ENCODE peak calls at places on chromosomes 4 and X, in nine cellular contexts. A, R, Q, I, Y, X, B, S and V are unnamed samples.

GRCh38 chrX:9515464-9515863 is 50.6 kb downstream of the TBL1X start:
- DNase-seq in B (no peak), X (no peak), S (no peak), A (no peak), Q (no peak), I (no peak), Y (no peak), R (peak), V (no peak)

GRCh38 chr4:175456131-175456530 is 355.9 kb downstream of the GPM6A start:
- DNase-seq in S (no peak), R (no peak), I (no peak), X (no peak), Y (no peak), B (no peak), A (no peak), Q (no peak), V (peak)

GRCh38 chrX:69163936-69164741 is 1.1 kb downstream of the PJA1 start:
- DNase-seq in I (no peak), A (peak), Q (no peak), R (peak), B (peak), X (no peak), Y (peak), S (no peak), V (no peak)

GRCh38 chrX:40446927-40447326 is 133.8 kb upstream of the ATP6AP2 start:
- DNase-seq in A (peak), Y (peak), I (no peak), S (no peak), B (no peak), Q (no peak), X (no peak), R (peak), V (no peak)

GRCh38 chrX:73213734-73214133 is 917 bp downstream of the NAP1L2 start:
- DNase-seq in Y (no peak), A (no peak), I (no peak), X (no peak), S (no peak), B (no peak), R (no peak), Q (no peak), V (no peak)

GRCh38 chr4:22477136-22477793 is 38.6 kb downstream of the ADGRA3 start:
- DNase-seq in X (no peak), R (no peak), I (no peak), Q (no peak), Y (no peak), A (no peak), S (no peak), B (no peak), V (no peak)

GRCh38 chrX:70196961-70197805 is 19.9 kb downstream of the DGAT2L6 start:
- DNase-seq in Q (no peak), S (peak), R (peak), Y (peak), B (peak), I (peak), A (no peak), X (no peak), V (peak)

GRCh38 chr4:87270144-87270543 is 49.7 kb upstream of the KLHL8 start:
- DNase-seq in S (no peak), R (peak), B (peak), Q (no peak), X (peak), I (peak), Y (no peak), A (no peak), V (peak)

GRCh38 chr4:3304831-3305609 is 12.2 kb downstream of the RGS12 start:
- DNase-seq in B (no peak), A (peak), Y (no peak), Q (no peak), I (peak), R (peak), X (no peak), S (peak), V (no peak)

GRCh38 chrX:18360867-18361266 is 6.4 kb upstream of the SCML2 start:
- DNase-seq in B (peak), Q (no peak), I (no peak), X (no peak), A (no peak), R (no peak), S (no peak), Y (no peak), V (no peak)

GRCh38 chr4:110480031-110480549 is 4.1 kb downstream of the ENPEP start:
- DNase-seq in Y (no peak), B (no peak), A (no peak), I (peak), S (no peak), R (peak), Q (peak), X (peak), V (peak)

GRCh38 chr4:183960021-183960420 is 54.9 kb downstream of the STOX2 start:
- DNase-seq in I (peak), R (peak), Y (peak), S (peak), B (peak), Q (no peak), X (peak), A (no peak), V (peak)

GRCh38 chr4:25810815-25811690 is 51.7 kb downstream of the SEL1L3 start:
- DNase-seq in Q (no peak), X (no peak), S (no peak), A (peak), R (peak), I (peak), Y (no peak), B (no peak), V (peak)

GRCh38 chrX:70089575-70090297 is 27.5 kb downstream of the OTUD6A start:
- DNase-seq in S (no peak), B (no peak), I (peak), R (peak), Q (peak), A (no peak), X (no peak), Y (no peak), V (peak)

GRCh38 chr4:15667006-15667405 is 11.8 kb upstream of the FBXL5 start:
- DNase-seq in X (no peak), Y (no peak), B (no peak), Q (no peak), R (no peak), I (no peak), A (no peak), S (no peak), V (no peak)

GRCh38 chrX:107985032-107985431 is 2.9 kb upstream of the TEX13B start:
- DNase-seq in A (no peak), S (no peak), Y (no peak), I (peak), Q (no peak), R (peak), B (no peak), X (no peak), V (no peak)

GRCh38 chr4:25767877-25768475 is 94.8 kb downstream of the SEL1L3 start:
- DNase-seq in I (peak), X (peak), A (peak), Y (peak), B (peak), R (peak), Q (no peak), S (peak), V (no peak)

GRCh38 chr4:128385683-128386304 is 98.2 kb upstream of the PGRMC2 start:
- DNase-seq in R (peak), X (no peak), Q (no peak), S (no peak), I (peak), A (no peak), B (no peak), Y (no peak), V (no peak)

GRCh38 chr4:6437682-6438264 is 34.6 kb downstream of the PPP2R2C start:
- DNase-seq in Y (no peak), R (no peak), X (no peak), I (no peak), Q (no peak), B (no peak), A (no peak), S (no peak), V (no peak)
- TF ChIP-seq CTCF in Y (no peak), R (no peak), X (no peak), I (no peak), Q (no peak), B (no peak), A (no peak), S (no peak), V (no peak)

GRCh38 chr4:139606600-139607301 is 50.7 kb upstream of the SETD7 start:
- DNase-seq in Q (no peak), X (no peak), B (no peak), R (peak), A (no peak), S (no peak), Y (no peak), I (peak), V (no peak)

GRCh38 chr4:139609647-139610046 is 53.6 kb upstream of the SETD7 start:
- DNase-seq in Y (no peak), X (no peak), I (peak), R (peak), A (no peak), S (no peak), B (no peak), Q (no peak), V (no peak)

GRCh38 chr4:139605516-139605915 is 49.5 kb upstream of the SETD7 start:
- DNase-seq in I (no peak), Q (no peak), B (no peak), S (no peak), R (no peak), X (no peak), A (no peak), Y (no peak), V (no peak)

GRCh38 chr4:139603576-139604387 is 47.8 kb upstream of the SETD7 start:
- DNase-seq in X (no peak), Q (no peak), B (peak), S (no peak), Y (no peak), A (no peak), R (peak), I (peak), V (no peak)

DNA sequence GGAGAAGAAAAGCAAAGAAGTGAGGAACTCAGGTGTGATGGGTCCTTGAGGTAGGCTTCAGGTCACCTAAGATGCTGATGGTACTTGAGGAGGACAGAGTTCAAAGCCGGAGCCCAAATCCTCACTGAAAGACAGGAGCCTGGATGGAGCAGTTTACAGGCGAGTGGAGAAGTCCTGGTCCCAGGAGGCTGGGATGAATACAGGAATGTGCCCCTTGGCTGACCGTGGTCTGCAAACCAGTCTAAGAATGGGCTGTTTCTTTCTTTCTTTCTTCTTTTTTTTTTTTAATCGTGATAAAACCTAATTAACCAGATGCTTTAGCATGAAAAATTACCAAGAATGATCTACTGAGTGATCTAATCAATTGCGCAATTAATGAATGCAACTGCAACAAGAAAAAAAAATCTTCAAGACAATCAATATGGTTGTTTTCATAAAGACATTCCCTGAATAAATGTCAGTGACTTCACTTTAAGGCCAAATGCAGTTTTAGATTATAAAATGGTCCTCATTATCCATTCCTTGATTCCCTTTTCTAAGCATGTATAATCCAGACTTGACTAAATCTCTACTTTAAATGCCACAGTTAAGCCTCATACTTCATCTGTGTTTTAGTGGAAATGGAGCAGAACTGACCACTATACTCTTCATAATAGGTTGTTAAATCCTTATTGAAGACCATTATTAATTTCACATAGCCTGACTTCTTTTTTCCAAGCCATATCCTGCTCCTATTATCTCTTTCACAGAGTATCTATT is 51.5 kb upstream of the SETD7 start:
- DNase-seq in R (no peak), Q (no peak), X (no peak), A (no peak), S (no peak), I (peak), B (no peak), Y (no peak), V (no peak)
- H3K4me3 ChIP-seq in R (no peak), Q (no peak), X (no peak), A (no peak), S (no peak), I (no peak), B (no peak), Y (no peak), V (no peak)

GRCh38 chr4:167989815-167990214 is 102.5 kb upstream of the ANXA10 start:
- DNase-seq in B (no peak), X (no peak), A (no peak), I (no peak), Q (no peak), R (peak), Y (no peak), S (no peak), V (no peak)
- TF ChIP-seq CTCF in B (no peak), X (no peak), A (no peak), I (no peak), Q (no peak), R (no peak), Y (no peak), S (no peak), V (no peak)

DNA sequence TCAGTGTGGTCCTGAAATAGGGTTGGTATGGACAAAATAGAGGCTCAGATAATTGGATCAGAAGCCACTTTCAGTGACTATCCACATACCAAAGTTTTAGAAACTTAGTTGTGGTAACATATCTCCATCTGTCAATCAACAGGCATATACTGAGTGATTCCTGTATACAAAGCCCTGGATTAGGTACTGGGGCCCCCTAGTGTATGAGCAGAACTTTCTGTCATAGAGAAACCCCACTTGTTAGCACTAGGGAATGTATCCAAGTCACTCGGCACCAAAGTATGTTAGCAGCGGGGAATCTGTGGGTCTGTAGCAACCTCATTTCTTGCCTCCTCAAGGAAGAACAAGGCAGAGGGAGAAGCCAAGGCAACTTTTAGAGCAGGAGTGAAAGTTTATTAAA is 50.7 kb downstream of the MAP7D3 start:
- DNase-seq in Q (no peak), X (no peak), S (no peak), Y (no peak), I (peak), A (no peak), B (no peak), R (peak), V (no peak)
- H3K4me3 ChIP-seq in Q (peak), X (no peak), S (no peak), Y (no peak), I (no peak), A (no peak), B (no peak), R (no peak), V (no peak)